ENCODE peak calls at places on chromosome 1, in four cellular contexts. S is K562, U is SK-N-SH, M is GM12878. O is an unnamed sample.

GRCh38 chr1:156259805-156260204 is 11.9 kb upstream of the PAQR6 start:
- DNase-seq in M (no peak), U (peak), S (no peak), O (no peak)

GRCh38 chr1:3907031-3907534 is 7.0 kb upstream of the C1orf174 start:
- DNase-seq in M (no peak), U (peak), S (peak), O (no peak)

GRCh38 chr1:209667103-209667502 is 8.1 kb upstream of the G0S2 start:
- DNase-seq in M (no peak), S (no peak), U (no peak), O (no peak)

GRCh38 chr1:4519954-4520353 is 134.5 kb upstream of the AJAP1 start:
- DNase-seq in M (no peak), U (no peak), S (no peak), O (no peak)

GRCh38 chr1:61293986-61294504 is 211.7 kb downstream of the NFIA start:
- DNase-seq in U (no peak), S (no peak), M (no peak), O (no peak)

GRCh38 chr1:234531181-234532132 is 52.5 kb upstream of the TARBP1 start:
- DNase-seq in S (no peak), M (no peak), U (no peak), O (peak)

GRCh38 chr1:233549404-233549803 is 64.5 kb upstream of the KCNK1 start:
- DNase-seq in S (no peak), M (no peak), U (no peak), O (no peak)

GRCh38 chr1:236920270-236920894 is 83.9 kb downstream of the MT1HL1 start:
- DNase-seq in M (no peak), S (no peak), U (no peak), O (no peak)

GRCh38 chr1:25472494-25472893 is 41.8 kb downstream of the MACO1 start:
- DNase-seq in U (no peak), M (peak), S (no peak), O (no peak)

GRCh38 chr1:17472814-17473213 is 33.3 kb upstream of the RCC2 start:
- DNase-seq in U (no peak), S (no peak), M (no peak), O (no peak)

GRCh38 chr1:39818482-39818881 is 29.8 kb upstream of the BMP8B start:
- DNase-seq in M (no peak), S (no peak), U (no peak), O (no peak)

GRCh38 chr1:185262151-185262550 is 54.9 kb downstream of the IVNS1ABP start:
- DNase-seq in M (no peak), U (no peak), S (no peak), O (no peak)

GRCh38 chr1:2098301-2098698 is 48.1 kb downstream of the PRKCZ start:
- DNase-seq in S (no peak), U (no peak), M (no peak), O (no peak)

GRCh38 chr1:29453502-29454240 is 217.3 kb downstream of the PTPRU start:
- DNase-seq in S (peak), U (peak), M (no peak), O (peak)

GRCh38 chr1:232789660-232790059 is 15.6 kb upstream of the MAP10 start:
- DNase-seq in S (no peak), U (no peak), M (no peak), O (no peak)

GRCh38 chr1:19954059-19954458 is 25.4 kb downstream of the PLA2G2A start:
- DNase-seq in U (no peak), S (no peak), M (no peak), O (no peak)

GRCh38 chr1:174990382-174990999 is 9.3 kb upstream of the CACYBP start:
- DNase-seq in S (no peak), U (peak), M (no peak), O (no peak)

GRCh38 chr1:202121006-202121405 is 1.7 kb upstream of the GPR37L1 start:
- DNase-seq in U (no peak), S (no peak), M (no peak), O (no peak)

GRCh38 chr1:46411601-46412341 is 17.7 kb downstream of the FAAH start:
- DNase-seq in U (peak), S (peak), M (no peak), O (peak)

GRCh38 chr1:223198628-223198965 is 55.5 kb upstream of the TLR5 start:
- DNase-seq in M (no peak), U (no peak), S (no peak), O (no peak)

GRCh38 chr1:218674280-218674773 is 329.2 kb downstream of the TGFB2 start:
- DNase-seq in U (no peak), S (no peak), M (no peak), O (peak)

GRCh38 chr1:37477946-37478345 is 3.6 kb downstream of the ZC3H12A start:
- DNase-seq in S (no peak), M (no peak), U (no peak), O (no peak)

GRCh38 chr1:64525116-64525686 is 55.3 kb downstream of the CACHD1 start:
- DNase-seq in S (no peak), U (no peak), M (no peak), O (no peak)

GRCh38 chr1:17765444-17766411 is 10.6 kb downstream of the ACTL8 start:
- DNase-seq in S (no peak), M (no peak), U (no peak), O (no peak)

GRCh38 chr1:63281753-63282152 is 40.6 kb upstream of the FOXD3 start:
- DNase-seq in U (no peak), S (no peak), M (no peak), O (no peak)

GRCh38 chr1:241156231-241156965 is 200.6 kb downstream of the RGS7 start:
- DNase-seq in U (no peak), M (no peak), S (no peak), O (no peak)

GRCh38 chr1:204837440-204838084 is 33.1 kb upstream of the NFASC start:
- DNase-seq in M (no peak), S (peak), U (no peak), O (peak)

GRCh38 chr1:177632923-177633322 is 336.9 kb downstream of the SEC16B start:
- DNase-seq in S (no peak), M (no peak), U (no peak), O (no peak)

GRCh38 chr1:233293556-233294446 is 1.7 kb downstream of the PCNX2 start:
- DNase-seq in M (no peak), S (no peak), U (no peak), O (no peak)

GRCh38 chr1:40930174-40930573 is 49.3 kb upstream of the CTPS1 start:
- DNase-seq in U (no peak), S (no peak), M (no peak), O (no peak)

GRCh38 chr1:221344693-221345092 is 397.2 kb downstream of the DUSP10 start:
- DNase-seq in M (no peak), S (no peak), U (no peak), O (no peak)

GRCh38 chr1:25561426-25562100 is 18.2 kb downstream of the LDLRAP1 start:
- DNase-seq in S (no peak), M (no peak), U (no peak), O (no peak)

GRCh38 chr1:202553560-202554038 is 156.7 kb downstream of the SYT2 start:
- DNase-seq in S (peak), U (no peak), M (peak), O (no peak)

GRCh38 chr1:17539526-17540254 is at the start of gene ARHGEF10L:
- DNase-seq in U (peak), M (no peak), S (peak), O (no peak)

GRCh38 chr1:191578281-191578680 is 580.0 kb upstream of the RGS18 start:
- DNase-seq in M (no peak), S (no peak), U (no peak), O (no peak)

GRCh38 chr1:201539561-201540404 is 856 bp downstream of the NAV1 start:
- DNase-seq in M (no peak), S (no peak), U (peak), O (peak)

GRCh38 chr1:155130272-155131006 is 2.8 kb downstream of the EFNA1 start:
- DNase-seq in U (no peak), M (no peak), S (peak), O (peak)

GRCh38 chr1:155128755-155129473 is 1.2 kb downstream of the EFNA1 start:
- DNase-seq in M (no peak), S (no peak), U (peak), O (no peak)

GRCh38 chr1:155131846-155132245 is 3.8 kb upstream of the SLC50A1 start:
- DNase-seq in S (peak), U (no peak), M (no peak), O (no peak)

GRCh38 chr1:155133799-155134281 is 1.8 kb upstream of the SLC50A1 start:
- DNase-seq in U (no peak), S (peak), M (no peak), O (no peak)

DNA sequence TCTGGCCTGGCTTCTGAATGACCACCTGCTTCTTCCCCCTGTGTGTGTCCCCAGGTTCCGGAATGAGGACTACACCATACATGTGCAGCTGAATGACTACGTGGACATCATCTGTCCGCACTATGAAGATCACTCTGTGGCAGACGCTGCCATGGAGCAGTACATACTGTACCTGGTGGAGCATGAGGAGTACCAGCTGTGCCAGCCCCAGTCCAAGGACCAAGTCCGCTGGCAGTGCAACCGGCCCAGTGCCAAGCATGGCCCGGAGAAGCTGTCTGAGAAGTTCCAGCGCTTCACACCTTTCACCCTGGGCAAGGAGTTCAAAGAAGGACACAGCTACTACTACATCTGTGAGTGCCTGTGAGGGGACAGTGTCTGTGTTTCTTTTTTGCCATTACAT is 3.6 kb downstream of the EFNA1 start:
- DNase-seq in M (no peak), U (no peak), S (peak), O (no peak)
- TF ChIP-seq USF1 in M (no peak), U (no peak), S (no peak), O (no peak)

GRCh38 chr1:35120458-35121133 is 41.4 kb downstream of the ZMYM1 start:
- DNase-seq in M (no peak), U (peak), S (no peak), O (peak)
- TF ChIP-seq USF1 in M (no peak), U (no peak), S (no peak), O (no peak)

GRCh38 chr1:224512600-224513151 is 78.1 kb upstream of the WDR26 start:
- DNase-seq in U (no peak), S (no peak), M (no peak), O (no peak)

GRCh38 chr1:224513787-224514209 is 79.2 kb upstream of the WDR26 start:
- DNase-seq in S (peak), U (peak), M (no peak), O (peak)

GRCh38 chr1:224509881-224510280 is 75.3 kb upstream of the WDR26 start:
- DNase-seq in U (no peak), S (no peak), M (no peak), O (no peak)

GRCh38 chr1:224510880-224511645 is 76.5 kb upstream of the WDR26 start:
- DNase-seq in S (no peak), U (no peak), M (no peak), O (no peak)

GRCh38 chr1:224513383-224513782 is 78.8 kb upstream of the WDR26 start:
- DNase-seq in M (no peak), S (no peak), U (no peak), O (no peak)
- TF ChIP-seq USF1 in M (no peak), S (no peak), U (no peak), O (no peak)

DNA sequence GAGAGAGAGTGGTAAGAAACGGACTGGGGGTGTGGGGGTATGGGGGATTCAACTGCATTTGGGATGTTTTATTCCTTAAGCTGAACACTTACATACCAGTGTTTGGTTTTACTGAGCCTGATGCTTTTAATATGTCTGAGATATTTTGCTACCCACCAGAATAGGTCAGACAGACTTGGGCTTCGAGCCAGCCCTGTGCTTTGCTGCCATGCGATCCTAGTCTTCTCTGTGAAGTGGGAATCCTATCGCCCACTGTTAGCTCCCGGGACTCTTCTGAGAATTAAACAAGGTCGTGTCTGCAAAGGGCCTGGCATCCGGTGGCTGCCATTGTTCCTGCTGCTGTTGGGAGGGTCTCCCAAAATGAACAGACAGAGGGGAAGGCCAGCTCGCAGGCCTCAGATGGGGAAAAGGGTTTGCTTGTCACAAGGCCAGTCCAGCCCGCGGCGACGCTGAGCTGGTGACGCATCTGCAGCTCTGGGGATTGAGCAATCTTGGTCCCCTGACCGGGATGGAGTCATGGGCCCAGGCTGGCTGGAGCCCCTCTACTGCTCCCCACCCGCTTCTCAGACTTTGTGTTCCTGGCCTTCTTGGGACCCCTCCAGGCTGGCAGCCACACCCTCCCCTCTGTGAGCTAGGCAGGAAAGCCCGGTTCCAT is 26.9 kb upstream of the ECE1 start:
- DNase-seq in U (no peak), M (no peak), S (no peak), O (no peak)
- TF ChIP-seq USF1 in U (no peak), M (no peak), S (no peak), O (no peak)

DNA sequence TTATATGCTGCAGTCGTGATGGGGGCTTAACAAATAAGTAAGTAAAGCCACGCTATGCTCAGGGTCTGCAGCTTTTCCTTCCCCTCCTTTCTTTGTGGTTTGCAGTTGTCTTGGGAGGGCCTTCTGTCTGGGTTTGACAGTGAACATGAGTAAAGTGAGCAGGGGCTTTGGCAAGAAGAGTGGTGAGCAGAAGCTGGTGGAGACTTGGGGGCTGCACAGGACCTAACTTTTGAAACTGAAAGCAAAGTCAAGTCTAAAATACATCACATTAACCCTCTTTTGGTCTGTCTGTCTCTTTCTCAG is 368.6 kb upstream of the VAMP3 start:
- DNase-seq in S (no peak), U (no peak), M (no peak), O (no peak)
- TF ChIP-seq USF1 in S (no peak), U (no peak), M (no peak), O (no peak)

GRCh38 chr1:26996024-26996423 is 2.5 kb downstream of the TRNP1 start:
- DNase-seq in U (no peak), S (peak), M (no peak), O (no peak)

GRCh38 chr1:26991310-26992116 is 2.0 kb upstream of the TRNP1 start:
- DNase-seq in U (no peak), M (no peak), S (peak), O (no peak)

GRCh38 chr1:26994772-26995625 is 1.5 kb downstream of the TRNP1 start:
- DNase-seq in U (no peak), M (no peak), S (no peak), O (no peak)

GRCh38 chr1:26994020-26994745 is 691 bp downstream of the TRNP1 start:
- DNase-seq in M (no peak), S (peak), U (peak), O (no peak)

GRCh38 chr1:26993237-26994019 is at the start of gene TRNP1:
- DNase-seq in M (no peak), S (peak), U (peak), O (peak)
- TF ChIP-seq USF1 in M (no peak), S (no peak), U (no peak), O (no peak)

GRCh38 chr1:75794382-75794781 is 2.3 kb upstream of the MSH4 start:
- DNase-seq in U (no peak), M (no peak), S (no peak), O (no peak)

GRCh38 chr1:75792091-75792490 is 4.6 kb upstream of the MSH4 start:
- DNase-seq in S (no peak), M (no peak), U (no peak), O (no peak)

GRCh38 chr1:75787524-75787923 is 1.5 kb downstream of the RABGGTB start:
- DNase-seq in S (no peak), U (no peak), M (no peak), O (no peak)

GRCh38 chr1:75786901-75787455 is 922 bp downstream of the RABGGTB start:
- DNase-seq in M (no peak), U (no peak), S (no peak), O (no peak)

DNA sequence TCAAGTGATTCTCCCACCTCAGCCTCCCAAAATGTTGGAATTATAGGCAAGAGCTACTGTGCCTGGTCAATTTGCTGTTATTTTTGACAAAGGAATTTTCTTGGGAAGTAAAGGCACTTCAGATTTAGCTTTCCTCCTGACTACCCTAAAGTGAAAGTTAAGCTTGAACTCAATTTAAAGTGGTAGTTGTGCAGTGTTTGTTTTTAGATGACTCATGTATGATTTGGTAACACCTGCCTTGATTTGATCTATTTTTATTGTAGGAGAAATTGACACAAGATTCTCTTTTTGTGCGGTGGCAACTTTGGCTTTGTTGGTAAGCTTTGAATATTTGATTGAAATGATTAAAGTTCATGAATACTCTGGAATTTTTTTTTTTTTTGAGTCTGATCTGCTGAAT is 5.0 kb downstream of the RABGGTB start:
- DNase-seq in U (no peak), S (no peak), M (no peak), O (no peak)
- TF ChIP-seq USF1 in U (no peak), S (no peak), M (no peak), O (no peak)

GRCh38 chr1:228838717-228839500 is 103.6 kb downstream of the RHOU start:
- DNase-seq in S (no peak), M (no peak), U (no peak), O (no peak)
- TF ChIP-seq USF1 in S (no peak), M (no peak), U (no peak), O (no peak)